ENCODE peak calls at places on chromosomes 4 and X, in eight cellular contexts. O is suprapubic skin; J is stimulated activated CD4-positive, alpha-beta T cell treated with anti-CD3 and anti-CD28 coated beads, Interleukin-1b, Interleukin-23, amount 100 ng/mL, for 4 hours; A is GM10248; K is amniotic stem cell; N is activated CD8-positive, alpha-beta memory T cell treated with anti-CD3 and anti-CD28 coated beads for 48 hours; T is T-helper 9 cell; V is pulmonary artery endothelial cell. C is an unnamed sample.

GRCh38 chr4:108651068-108651794 is 832 bp downstream of the OSTC start:
- DNase-seq in O (no peak), J (no peak), A (no peak), K (no peak), N (no peak), T (no peak), V (peak), C (no peak)

GRCh38 chr4:27973056-27973455 is 1112.4 kb downstream of the STIM2 start:
- DNase-seq in O (no peak), J (no peak), A (no peak), K (no peak), N (no peak), T (no peak), V (no peak), C (peak)

GRCh38 chr4:185792384-185793146 is 19.4 kb downstream of the SORBS2 start:
- DNase-seq in O (no peak), J (no peak), A (no peak), K (peak), N (no peak), T (no peak), V (peak), C (peak)

GRCh38 chr4:137226900-137227299 is 305.4 kb downstream of the PCDH18 start:
- DNase-seq in O (no peak), J (no peak), A (no peak), K (peak), N (no peak), T (no peak), V (no peak), C (peak)

GRCh38 chr4:185997287-185997686 is 71.7 kb upstream of the TLR3 start:
- DNase-seq in O (no peak), J (no peak), A (no peak), K (no peak), N (no peak), T (no peak), V (no peak), C (no peak)

GRCh38 chrX:74286950-74287349 is 17.0 kb upstream of the ZCCHC13 start:
- DNase-seq in O (no peak), J (no peak), A (no peak), K (no peak), N (no peak), T (no peak), V (no peak), C (peak)

GRCh38 chr4:136863756-136864155 is 668.5 kb downstream of the PCDH18 start:
- DNase-seq in O (no peak), J (no peak), A (no peak), K (no peak), N (no peak), T (no peak), V (no peak), C (peak)

GRCh38 chrX:19924285-19924684 is 36.9 kb upstream of the SH3KBP1 start:
- DNase-seq in O (no peak), J (no peak), A (no peak), K (no peak), N (no peak), T (no peak), V (no peak), C (peak)

GRCh38 chr4:55468724-55469123 is 73.0 kb downstream of the TMEM165 start:
- DNase-seq in O (no peak), J (no peak), A (no peak), K (no peak), N (no peak), T (no peak), V (no peak), C (peak)

GRCh38 chrX:145563159-145563558 is 254.5 kb upstream of the SLITRK2 start:
- DNase-seq in O (no peak), J (no peak), A (no peak), K (no peak), N (no peak), T (no peak), V (no peak), C (no peak)

GRCh38 chr4:123349401-123350190 is 47.0 kb upstream of the SPRY1 start:
- DNase-seq in O (no peak), J (no peak), A (no peak), K (no peak), N (no peak), T (no peak), V (no peak), C (no peak)

GRCh38 chrX:10769696-10770619 is 149.6 kb upstream of the MID1 start:
- DNase-seq in O (no peak), J (no peak), A (no peak), K (peak), N (no peak), T (no peak), V (no peak), C (peak)